ENCODE peak calls at places on chromosomes 13 and 19, in eight cellular contexts. A, Q, C, T, W, O, D and S are unnamed samples.

GRCh38 chr19:43720936-43721335 is 5.1 kb downstream of the IRGC start:
- DNase-seq in O (no peak), W (no peak), T (no peak), A (no peak), C (no peak), D (no peak), Q (no peak), S (no peak)

GRCh38 chr19:51161266-51161665 is 19.2 kb downstream of the SIGLEC7 start:
- DNase-seq in A (no peak), D (no peak), O (no peak), W (no peak), Q (no peak), C (no peak), T (no peak), S (no peak)

GRCh38 chr19:3268326-3268725 is 43.9 kb downstream of the CELF5 start:
- DNase-seq in T (no peak), Q (no peak), A (no peak), O (no peak), W (no peak), D (no peak), C (no peak), S (no peak)

GRCh38 chr19:49506575-49507105 is 5.8 kb upstream of the FCGRT start:
- DNase-seq in Q (no peak), C (no peak), O (peak), A (peak), W (peak), T (no peak), D (peak), S (no peak)

GRCh38 chr13:68099616-68100015 is 869.5 kb upstream of the PCDH9 start:
- DNase-seq in O (no peak), Q (peak), T (peak), D (no peak), A (no peak), W (no peak), C (peak), S (no peak)

GRCh38 chr19:45995715-45996385 is 583 bp downstream of the CCDC61 start:
- DNase-seq in W (no peak), O (no peak), T (no peak), D (no peak), C (no peak), A (no peak), Q (peak), S (no peak)

GRCh38 chr19:45693168-45693788 is 812 bp downstream of the QPCTL start:
- DNase-seq in Q (peak), O (peak), A (peak), D (peak), C (peak), W (peak), T (peak), S (peak)

GRCh38 chr13:20492641-20493040 is 33.0 kb downstream of the CRYL1 start:
- DNase-seq in W (peak), D (no peak), A (no peak), C (no peak), O (no peak), T (no peak), Q (peak), S (no peak)

GRCh38 chr19:46633130-46633529 is 2.9 kb downstream of the GNG8 start:
- DNase-seq in C (no peak), A (no peak), D (no peak), W (no peak), O (no peak), Q (no peak), T (no peak), S (no peak)

GRCh38 chr13:33490461-33491327 is 205.1 kb upstream of the STARD13 start:
- DNase-seq in W (no peak), O (no peak), A (no peak), C (no peak), D (no peak), T (no peak), Q (no peak), S (no peak)

GRCh38 chr13:100566543-100566942 is 22.0 kb downstream of the GGACT start:
- DNase-seq in A (no peak), D (no peak), Q (no peak), T (no peak), W (no peak), C (no peak), O (no peak), S (no peak)

GRCh38 chr19:41239961-41240574 is 21.0 kb downstream of the AXL start:
- DNase-seq in T (no peak), Q (no peak), W (no peak), C (no peak), D (no peak), A (no peak), O (no peak), S (no peak)

GRCh38 chr13:79171131-79172061 is 234.7 kb downstream of the RBM26 start:
- DNase-seq in W (no peak), T (no peak), C (no peak), Q (no peak), A (no peak), O (peak), D (no peak), S (no peak)